ENCODE peak calls at places on chromosomes 3 and 15, in four cellular contexts. P is nephron progenitor cell, N is transverse colon, L is heart right ventricle. D is an unnamed sample.

GRCh38 chr3:37024092-37024491 is 30.8 kb downstream of the MLH1 start:
- DNase-seq in L (no peak), N (no peak), P (no peak), D (no peak)

GRCh38 chr3:143035466-143036214 is 34.3 kb downstream of the U2SURP start:
- DNase-seq in L (no peak), P (no peak), N (no peak), D (no peak)

GRCh38 chr3:129003578-129004112 is 2.5 kb downstream of the EFCC1 start:
- DNase-seq in N (peak; percentile 75), L (peak; percentile 36), P (peak; percentile 37), D (peak; percentile 93)

GRCh38 chr15:43241100-43241499 is 20.3 kb upstream of the EPB42 start:
- DNase-seq in L (no peak), P (no peak), N (peak; percentile 14), D (no peak)

GRCh38 chr15:79640206-79640605 is 208.1 kb downstream of the MINAR1 start:
- DNase-seq in L (no peak), N (no peak), P (no peak), D (peak; percentile 36)

GRCh38 chr15:27250223-27250622 is 279.2 kb downstream of the GABRG3 start:
- DNase-seq in P (no peak), L (no peak), N (no peak), D (no peak)

GRCh38 chr15:58307313-58307961 is 124.4 kb upstream of the LIPC start:
- DNase-seq in L (no peak), P (no peak), N (no peak), D (no peak)

GRCh38 chr15:75981149-75981815 is 30.9 kb downstream of the NRG4 start:
- DNase-seq in P (no peak), N (no peak), L (no peak), D (no peak)

GRCh38 chr3:11248596-11248995 is 23.6 kb upstream of the ATG7 start:
- DNase-seq in N (no peak), L (no peak), P (no peak), D (no peak)

GRCh38 chr3:117059054-117059989 is 349.7 kb downstream of the TUSC7 start:
- DNase-seq in P (peak; percentile 10), N (no peak), L (no peak), D (no peak)

GRCh38 chr3:46468758-46469600 is 4.3 kb upstream of the LTF start:
- DNase-seq in P (no peak), L (peak; percentile 43), N (no peak), D (no peak)

GRCh38 chr3:134357261-134357913 is 16.9 kb downstream of the AMOTL2 start:
- DNase-seq in P (peak; percentile 1), N (no peak), L (no peak), D (no peak)

GRCh38 chr3:71185733-71186455 is 397.6 kb downstream of the FOXP1 start:
- DNase-seq in N (peak; percentile 22), L (no peak), P (no peak), D (no peak)

GRCh38 chr3:186483611-186484340 is 60.4 kb downstream of the CRYGS start:
- DNase-seq in N (no peak), L (no peak), P (no peak), D (no peak)

GRCh38 chr15:90190606-90191343 is 10.4 kb upstream of the SEMA4B start:
- DNase-seq in P (no peak), N (peak; percentile 91), L (no peak), D (no peak)

GRCh38 chr3:128624526-128625138 is 26.0 kb downstream of the RPN1 start:
- DNase-seq in L (no peak), N (no peak), P (no peak), D (no peak)

GRCh38 chr3:72134989-72135451 is 350.1 kb upstream of the PROK2 start:
- DNase-seq in L (no peak), N (no peak), P (no peak), D (no peak)

GRCh38 chr3:2154596-2154995 is 55.9 kb downstream of the CNTN4 start:
- DNase-seq in N (no peak), P (no peak), L (no peak), D (no peak)

GRCh38 chr3:146593776-146594175 is 11.4 kb downstream of the PLSCR5 start:
- DNase-seq in L (no peak), N (no peak), P (no peak), D (no peak)

GRCh38 chr15:45441686-45442085 is 63.3 kb upstream of the GATM start:
- DNase-seq in N (peak; percentile 77), P (no peak), L (no peak), D (peak; percentile 68)

GRCh38 chr3:31978553-31978952 is 2.5 kb downstream of the OSBPL10 start:
- DNase-seq in L (no peak), P (no peak), N (no peak), D (no peak)

GRCh38 chr3:11651900-11652299 is 8.2 kb upstream of the VGLL4 start:
- DNase-seq in N (no peak), L (no peak), P (no peak), D (no peak)

GRCh38 chr3:9867106-9867505 is 12.9 kb downstream of the CIDEC start:
- DNase-seq in P (no peak), L (no peak), N (no peak), D (no peak)

GRCh38 chr15:95417761-95418160 is 912.7 kb upstream of the NR2F2 start:
- DNase-seq in L (no peak), P (no peak), N (no peak), D (no peak)

GRCh38 chr15:64780600-64781156 is 5.3 kb upstream of the RBPMS2 start:
- DNase-seq in L (no peak), P (no peak), N (no peak), D (no peak)

GRCh38 chr3:142904639-142905441 is 16.0 kb upstream of the PCOLCE2 start:
- DNase-seq in L (no peak), P (no peak), N (peak; percentile 55), D (peak; percentile 65)

DNA sequence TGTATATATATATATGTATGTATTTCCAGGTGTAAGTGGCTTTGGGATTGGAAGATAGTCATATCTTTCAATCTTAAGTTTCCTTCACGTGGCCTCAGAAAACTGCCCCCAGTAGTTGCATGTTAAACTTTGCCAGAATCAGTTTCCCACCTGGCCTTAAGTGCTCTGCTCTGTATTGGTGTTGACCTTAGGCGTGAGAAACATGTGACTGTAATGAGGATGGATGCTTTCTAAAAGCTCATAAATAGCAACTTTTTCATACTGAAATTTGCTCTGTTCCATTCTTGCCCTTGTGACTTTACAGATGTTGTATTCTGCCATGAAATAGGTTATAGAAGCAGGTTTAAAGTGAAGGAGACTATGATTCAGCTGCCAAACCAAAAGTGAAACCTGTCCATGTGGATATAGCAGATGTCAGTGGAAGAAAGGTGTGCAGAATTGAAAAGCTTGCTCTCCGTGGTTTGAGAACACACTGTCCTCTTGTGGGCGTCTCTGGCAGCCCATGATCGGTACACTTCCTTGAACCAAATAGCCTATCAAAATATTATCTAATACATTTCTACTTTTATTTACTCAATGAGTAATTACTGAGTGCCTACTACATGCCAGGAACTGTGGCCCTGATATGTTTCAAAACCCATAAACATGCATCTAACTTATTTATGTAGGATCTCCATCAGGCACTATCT is 15.8 kb downstream of the SCG5 start:
- DNase-seq in L (no peak), P (no peak), N (peak; percentile 18), D (no peak)
- TF ChIP-seq CTCF in L (no peak), P (no peak), N (no peak), D (no peak)

DNA sequence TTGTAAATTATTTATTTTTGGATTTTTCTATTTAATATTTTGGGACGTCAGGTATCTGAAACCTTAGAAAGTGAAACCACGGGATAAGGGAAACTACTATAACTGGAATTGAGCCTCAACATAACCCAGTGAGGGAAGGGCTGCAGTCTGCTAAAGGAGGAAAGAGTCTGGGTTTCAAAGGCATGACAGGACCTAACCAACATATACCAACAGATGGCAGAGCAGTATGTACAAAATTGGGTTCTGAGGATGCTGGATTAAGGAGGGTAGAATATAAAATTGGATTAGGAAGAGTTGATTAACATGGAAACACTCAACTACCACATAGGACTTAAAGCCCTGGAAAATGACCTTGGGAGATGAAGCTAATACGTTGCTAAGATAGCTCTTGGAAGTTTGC is 603.5 kb downstream of the MECOM start:
- DNase-seq in P (no peak), L (no peak), N (no peak), D (no peak)
- TF ChIP-seq CTCF in P (no peak), L (no peak), N (no peak), D (peak; percentile 25)

GRCh38 chr15:39501366-39501765 is 79.5 kb upstream of the THBS1 start:
- DNase-seq in L (no peak), N (no peak), P (no peak), D (no peak)

GRCh38 chr15:39499151-39499550 is 81.7 kb upstream of the THBS1 start:
- DNase-seq in P (no peak), L (no peak), N (no peak), D (no peak)

GRCh38 chr15:39498642-39499041 is 82.2 kb upstream of the THBS1 start:
- DNase-seq in N (no peak), P (no peak), L (no peak), D (no peak)

GRCh38 chr15:39497759-39498565 is 82.9 kb upstream of the THBS1 start:
- DNase-seq in L (no peak), N (no peak), P (no peak), D (no peak)

GRCh38 chr15:39499701-39500100 is 81.2 kb upstream of the THBS1 start:
- DNase-seq in P (no peak), N (no peak), L (no peak), D (no peak)
- TF ChIP-seq CTCF in P (no peak), N (no peak), L (no peak), D (no peak)

DNA sequence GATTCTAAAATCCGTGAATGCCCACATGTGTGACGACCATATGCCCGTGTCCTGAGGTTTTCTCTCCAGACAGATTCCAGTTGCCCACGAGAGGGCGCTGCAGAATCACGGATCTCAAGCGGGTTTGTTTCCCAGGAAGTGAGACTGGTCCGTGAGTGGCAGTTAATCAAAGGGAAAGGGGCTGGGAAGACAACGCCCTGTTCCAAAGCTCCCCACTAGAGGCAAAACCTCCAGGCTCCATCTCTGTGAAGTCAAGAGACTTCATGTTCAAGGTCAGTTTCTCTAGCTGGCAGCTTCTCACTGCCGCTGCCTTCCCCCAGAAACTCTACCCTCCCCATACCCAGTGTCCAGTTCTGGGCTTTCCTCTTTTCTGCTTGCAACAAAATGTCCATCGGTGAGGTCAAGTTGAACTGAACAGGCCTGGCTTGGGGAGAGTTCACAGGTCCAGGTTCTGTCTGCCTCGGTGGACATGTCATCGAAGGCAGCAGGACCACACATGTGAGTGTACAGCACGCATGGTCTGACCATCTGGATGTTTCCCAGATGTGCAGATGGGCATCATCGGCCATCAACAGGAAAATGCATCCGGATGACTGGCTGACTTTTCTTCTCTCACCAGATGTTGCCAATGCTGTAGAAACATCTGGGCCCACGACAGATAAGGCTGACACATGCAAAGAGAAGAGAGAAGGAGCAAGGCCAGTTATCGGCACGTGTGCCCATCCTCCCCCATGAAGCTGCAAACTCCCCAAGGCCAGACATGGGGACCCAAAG is 44.9 kb downstream of the NOX5 start:
- DNase-seq in L (peak; percentile 90), P (peak; percentile 94), N (peak; percentile 89), D (peak; percentile 90)
- TF ChIP-seq CTCF in L (peak; percentile 90), P (peak; percentile 91), N (peak; percentile 96), D (peak; percentile 76)

GRCh38 chr3:24450142-24450932 is 44.3 kb downstream of the THRB start:
- DNase-seq in N (no peak), P (no peak), L (no peak), D (no peak)
- TF ChIP-seq CTCF in N (no peak), P (no peak), L (no peak), D (no peak)

GRCh38 chr3:22326305-22326704 is 575.3 kb upstream of the ZNF385D start:
- DNase-seq in L (no peak), P (no peak), N (no peak), D (no peak)
- TF ChIP-seq CTCF in L (no peak), P (no peak), N (no peak), D (no peak)

D was measured in Calu3.